ENCODE peak calls at places on chromosomes 12 and 14, in five cellular contexts. One of them, this sample, is unnamed.

GRCh38 chr12:54596526-54596946 is 8.1 kb upstream of the PPP1R1A start:
- DNase-seq in CD8-positive, alpha-beta memory T cell: no peak
- DNase-seq in hippocampal formation: peak
- DNase-seq in GM03348: peak
- DNase-seq in Peyer's patch: peak
- DNase-seq in this sample: peak

GRCh38 chr12:57740656-57741412 is 2.3 kb upstream of the AGAP2 start:
- DNase-seq in CD8-positive, alpha-beta memory T cell: peak
- DNase-seq in hippocampal formation: no peak
- DNase-seq in GM03348: no peak
- DNase-seq in Peyer's patch: peak
- DNase-seq in this sample: no peak

GRCh38 chr14:88516742-88517418 is 37.9 kb downstream of the PTPN21 start:
- DNase-seq in CD8-positive, alpha-beta memory T cell: no peak
- DNase-seq in hippocampal formation: no peak
- DNase-seq in GM03348: no peak
- DNase-seq in Peyer's patch: no peak
- DNase-seq in this sample: no peak

GRCh38 chr12:7144414-7145120 is 14.4 kb downstream of the CLSTN3 start:
- DNase-seq in CD8-positive, alpha-beta memory T cell: no peak
- DNase-seq in hippocampal formation: no peak
- DNase-seq in GM03348: peak
- DNase-seq in Peyer's patch: no peak
- DNase-seq in this sample: peak

GRCh38 chr12:63766498-63766897 is 13.2 kb upstream of the RXYLT1 start:
- DNase-seq in CD8-positive, alpha-beta memory T cell: no peak
- DNase-seq in hippocampal formation: no peak
- DNase-seq in GM03348: no peak
- DNase-seq in Peyer's patch: no peak
- DNase-seq in this sample: no peak

GRCh38 chr14:37658174-37658573 is 62.7 kb downstream of the TTC6 start:
- DNase-seq in CD8-positive, alpha-beta memory T cell: no peak
- DNase-seq in hippocampal formation: no peak
- DNase-seq in GM03348: no peak
- DNase-seq in Peyer's patch: no peak
- DNase-seq in this sample: no peak

GRCh38 chr12:48788852-48789775 is at the start of gene ADCY6:
- DNase-seq in CD8-positive, alpha-beta memory T cell: no peak
- DNase-seq in hippocampal formation: peak
- DNase-seq in GM03348: peak
- DNase-seq in Peyer's patch: no peak
- DNase-seq in this sample: peak

GRCh38 chr12:64180951-64181350 is 41.1 kb downstream of the KICS2 start:
- DNase-seq in CD8-positive, alpha-beta memory T cell: no peak
- DNase-seq in hippocampal formation: no peak
- DNase-seq in GM03348: peak
- DNase-seq in Peyer's patch: no peak
- DNase-seq in this sample: peak

GRCh38 chr12:54983536-54984102 is 943 bp downstream of the TESPA1 start:
- DNase-seq in CD8-positive, alpha-beta memory T cell: no peak
- DNase-seq in hippocampal formation: no peak
- DNase-seq in GM03348: no peak
- DNase-seq in Peyer's patch: no peak
- DNase-seq in this sample: no peak

GRCh38 chr12:272942-273906 is 10.6 kb upstream of the SLC6A13 start:
- DNase-seq in CD8-positive, alpha-beta memory T cell: no peak
- DNase-seq in hippocampal formation: no peak
- DNase-seq in GM03348: no peak
- DNase-seq in Peyer's patch: no peak
- DNase-seq in this sample: no peak

GRCh38 chr14:77574446-77575125 is 41.9 kb downstream of the SPTLC2 start:
- DNase-seq in CD8-positive, alpha-beta memory T cell: no peak
- DNase-seq in hippocampal formation: no peak
- DNase-seq in GM03348: no peak
- DNase-seq in Peyer's patch: no peak
- DNase-seq in this sample: no peak

GRCh38 chr12:132596016-132596415 is 14.4 kb downstream of the LRCOL1 start:
- DNase-seq in CD8-positive, alpha-beta memory T cell: peak
- DNase-seq in hippocampal formation: no peak
- DNase-seq in GM03348: no peak
- DNase-seq in Peyer's patch: no peak
- DNase-seq in this sample: peak

GRCh38 chr14:96461950-96462798 is 40.0 kb upstream of the PAPOLA start:
- DNase-seq in CD8-positive, alpha-beta memory T cell: no peak
- DNase-seq in hippocampal formation: no peak
- DNase-seq in GM03348: no peak
- DNase-seq in Peyer's patch: no peak
- DNase-seq in this sample: no peak

GRCh38 chr12:115224031-115224430 is 540.1 kb upstream of the TBX3 start:
- DNase-seq in CD8-positive, alpha-beta memory T cell: no peak
- DNase-seq in hippocampal formation: no peak
- DNase-seq in GM03348: peak
- DNase-seq in Peyer's patch: no peak
- DNase-seq in this sample: no peak

GRCh38 chr12:89472508-89472907 is 52.1 kb downstream of the GALNT4 start:
- DNase-seq in CD8-positive, alpha-beta memory T cell: no peak
- DNase-seq in hippocampal formation: no peak
- DNase-seq in GM03348: peak
- DNase-seq in Peyer's patch: no peak
- DNase-seq in this sample: no peak

GRCh38 chr14:38399652-38400051 is 143.8 kb upstream of the CLEC14A start:
- DNase-seq in CD8-positive, alpha-beta memory T cell: no peak
- DNase-seq in hippocampal formation: no peak
- DNase-seq in GM03348: no peak
- DNase-seq in Peyer's patch: no peak
- DNase-seq in this sample: no peak

GRCh38 chr12:125968413-125968812 is 903.2 kb downstream of the AACS start:
- DNase-seq in CD8-positive, alpha-beta memory T cell: no peak
- DNase-seq in hippocampal formation: no peak
- DNase-seq in GM03348: no peak
- DNase-seq in Peyer's patch: no peak
- DNase-seq in this sample: no peak

This sample was measured in AG08396.